ENCODE peak calls at places on chromosomes 13 and 19, in six cellular contexts. One of them, this sample, is unnamed.

GRCh38 chr13:91882918-91883317 is 484.5 kb downstream of the GPC5 start:
- DNase-seq in foreskin fibroblast: no peak
- DNase-seq in iPS-NIHi11: no peak
- DNase-seq in lung: no peak
- DNase-seq in omental fat pad: no peak
- DNase-seq in LHCN-M2: no peak
- DNase-seq in this sample: no peak

GRCh38 chr13:112984501-112984900 is 15.5 kb downstream of the MCF2L start:
- DNase-seq in lung: no peak
- DNase-seq in omental fat pad: no peak
- DNase-seq in iPS-NIHi11: no peak
- DNase-seq in foreskin fibroblast: no peak
- DNase-seq in LHCN-M2: no peak
- DNase-seq in this sample: no peak

GRCh38 chr13:46666727-46667456 is 113.9 kb downstream of the LRCH1 start:
- DNase-seq in iPS-NIHi11: peak; percentile 68
- DNase-seq in foreskin fibroblast: no peak
- DNase-seq in lung: no peak
- DNase-seq in LHCN-M2: no peak
- DNase-seq in omental fat pad: no peak
- DNase-seq in this sample: no peak

GRCh38 chr13:106129273-106129672 is 406.2 kb downstream of the EFNB2 start:
- DNase-seq in lung: no peak
- DNase-seq in iPS-NIHi11: no peak
- DNase-seq in omental fat pad: no peak
- DNase-seq in foreskin fibroblast: no peak
- DNase-seq in LHCN-M2: no peak
- DNase-seq in this sample: no peak

GRCh38 chr19:4730740-4731171 is 7.1 kb upstream of the DPP9 start:
- DNase-seq in lung: no peak
- DNase-seq in foreskin fibroblast: peak; percentile 28
- DNase-seq in iPS-NIHi11: peak; percentile 58
- DNase-seq in omental fat pad: no peak
- DNase-seq in LHCN-M2: no peak
- DNase-seq in this sample: no peak

GRCh38 chr19:58428617-58429016 is 11.3 kb downstream of the ZNF132 start:
- DNase-seq in foreskin fibroblast: no peak
- DNase-seq in omental fat pad: no peak
- DNase-seq in LHCN-M2: no peak
- DNase-seq in lung: no peak
- DNase-seq in iPS-NIHi11: no peak
- DNase-seq in this sample: no peak

GRCh38 chr13:78601124-78601885 is 2.0 kb downstream of the POU4F1 start:
- DNase-seq in omental fat pad: no peak
- DNase-seq in LHCN-M2: no peak
- DNase-seq in iPS-NIHi11: no peak
- DNase-seq in foreskin fibroblast: peak; percentile 50
- DNase-seq in lung: no peak
- DNase-seq in this sample: no peak

GRCh38 chr13:113857531-113858195 is 6.2 kb downstream of the GAS6 start:
- DNase-seq in omental fat pad: no peak
- DNase-seq in lung: no peak
- DNase-seq in foreskin fibroblast: no peak
- DNase-seq in iPS-NIHi11: no peak
- DNase-seq in LHCN-M2: no peak
- DNase-seq in this sample: no peak

GRCh38 chr19:6476155-6476895 is 5.3 kb downstream of the DENND1C start:
- DNase-seq in omental fat pad: no peak
- DNase-seq in lung: peak; percentile 85
- DNase-seq in iPS-NIHi11: peak; percentile 97
- DNase-seq in LHCN-M2: peak; percentile 20
- DNase-seq in foreskin fibroblast: peak; percentile 53
- DNase-seq in this sample: no peak

GRCh38 chr19:30646806-30647205 is 274.6 kb downstream of the ZNF536 start:
- DNase-seq in LHCN-M2: no peak
- DNase-seq in omental fat pad: no peak
- DNase-seq in foreskin fibroblast: no peak
- DNase-seq in iPS-NIHi11: no peak
- DNase-seq in lung: no peak
- DNase-seq in this sample: no peak

GRCh38 chr19:41442473-41443360 is at the start of gene ERICH4:
- DNase-seq in lung: no peak
- DNase-seq in foreskin fibroblast: no peak
- DNase-seq in LHCN-M2: no peak
- DNase-seq in iPS-NIHi11: no peak
- DNase-seq in omental fat pad: no peak
- DNase-seq in this sample: no peak

GRCh38 chr13:46332772-46333171 is 54.3 kb downstream of the RUBCNL start:
- DNase-seq in LHCN-M2: no peak
- DNase-seq in lung: no peak
- DNase-seq in iPS-NIHi11: no peak
- DNase-seq in foreskin fibroblast: no peak
- DNase-seq in omental fat pad: no peak
- DNase-seq in this sample: no peak

GRCh38 chr19:45153339-45154063 is 7.3 kb downstream of the NKPD1 start:
- DNase-seq in LHCN-M2: no peak
- DNase-seq in lung: no peak
- DNase-seq in foreskin fibroblast: peak; percentile 73
- DNase-seq in omental fat pad: no peak
- DNase-seq in iPS-NIHi11: peak; percentile 80
- DNase-seq in this sample: no peak

This sample was measured in esophagus muscularis mucosa.